ENCODE peak calls at places on chromosomes 12 and 14, in five cellular contexts. M is thoracic aorta, A is cardiac fibroblast, D is AG09309, P is cardiac muscle cell. I is an unnamed sample.

GRCh38 chr12:121996050-121996944 is 25.4 kb upstream of the BCL7A start:
- DNase-seq in D (no peak), A (no peak), P (no peak), M (no peak), I (peak)

GRCh38 chr14:23829736-23830474 is 123.7 kb upstream of the DHRS4 start:
- DNase-seq in A (peak), D (peak), M (peak), P (peak), I (peak)

GRCh38 chr12:58920102-58920955 is at the start of gene LRIG3:
- DNase-seq in A (peak), P (peak), D (peak), M (peak), I (peak)

GRCh38 chr12:108447168-108447840 is 67.8 kb upstream of the FICD start:
- DNase-seq in A (peak), M (no peak), P (peak), D (no peak), I (peak)

GRCh38 chr12:120239776-120240494 is 25.6 kb downstream of the PXN start:
- DNase-seq in P (no peak), D (no peak), M (no peak), A (no peak), I (no peak)

GRCh38 chr12:69019082-69019481 is 86.1 kb upstream of the CPM start:
- DNase-seq in A (no peak), M (no peak), D (no peak), P (no peak), I (no peak)

GRCh38 chr12:31322651-31323248 is 3.2 kb downstream of the SINHCAF start:
- DNase-seq in D (no peak), A (peak), M (no peak), P (peak), I (no peak)

GRCh38 chr14:66405158-66405557 is 81.0 kb upstream of the CCDC196 start:
- DNase-seq in M (no peak), A (peak), P (peak), D (no peak), I (no peak)

GRCh38 chr12:52211716-52212585 is 20.1 kb upstream of the KRT80 start:
- DNase-seq in P (no peak), D (no peak), M (no peak), A (no peak), I (no peak)

GRCh38 chr12:3602488-3602887 is 111.5 kb downstream of the PRMT8 start:
- DNase-seq in M (no peak), A (no peak), D (no peak), P (no peak), I (no peak)

GRCh38 chr12:115174928-115175327 is 491.0 kb upstream of the TBX3 start:
- DNase-seq in P (no peak), A (peak), M (no peak), D (no peak), I (no peak)

GRCh38 chr14:89613260-89614008 is 196.4 kb upstream of the FOXN3 start:
- DNase-seq in M (no peak), D (no peak), A (no peak), P (no peak), I (no peak)

GRCh38 chr14:51308872-51309271 is 68.8 kb downstream of the TMX1 start:
- DNase-seq in P (no peak), M (no peak), A (no peak), D (no peak), I (no peak)

GRCh38 chr12:22684526-22685118 is 59.7 kb downstream of the ETNK1 start:
- DNase-seq in P (peak), A (peak), D (no peak), M (no peak), I (peak)

GRCh38 chr12:93678779-93679178 is 1.6 kb downstream of the CRADD start:
- DNase-seq in M (no peak), D (no peak), P (no peak), A (no peak), I (no peak)
- H3K4me3 ChIP-seq in M (no peak), D (no peak), P (no peak), A (no peak), I (no peak)

DNA sequence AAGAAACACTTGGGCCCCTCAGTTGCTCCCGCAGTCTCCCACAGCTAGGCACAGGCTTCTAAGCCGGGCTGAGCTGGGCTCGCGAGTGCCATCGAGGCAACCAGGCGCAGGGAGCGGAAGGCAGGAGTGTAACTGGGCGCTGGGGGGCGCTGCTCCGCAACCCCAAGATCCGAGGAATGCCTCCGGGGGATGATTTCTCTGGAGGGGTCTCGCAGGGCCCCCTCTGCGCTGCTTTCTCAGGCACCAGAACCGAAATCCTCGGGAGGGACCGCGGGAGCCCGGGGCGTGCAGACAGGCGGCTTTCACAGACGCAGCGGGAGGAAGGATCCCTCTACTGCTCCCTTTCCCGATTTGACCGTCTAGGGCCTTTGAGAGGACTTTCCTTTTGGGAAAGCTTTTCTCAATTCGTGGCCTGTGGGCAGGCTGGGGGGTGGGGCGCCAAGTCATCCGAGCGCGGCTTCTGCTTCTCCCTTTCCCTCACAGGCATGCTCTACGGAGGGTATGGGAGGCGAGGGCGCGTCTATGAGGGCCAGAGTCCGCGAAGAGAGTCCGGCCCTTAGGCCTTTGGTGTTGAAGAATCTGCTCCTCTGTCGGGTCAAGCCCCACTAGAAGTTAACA is 4.3 kb upstream of the NKX2-1 start:
- DNase-seq in P (no peak), M (no peak), A (no peak), D (no peak), I (no peak)
- TF ChIP-seq CTCF in P (no peak), M (no peak), A (no peak), D (no peak), I (no peak)

GRCh38 chr12:104177663-104178501 is 37.7 kb upstream of the TXNRD1 start:
- DNase-seq in D (peak), P (peak), M (peak), A (peak), I (peak)
- H3K4me3 ChIP-seq in D (no peak), P (no peak), M (peak), A (no peak), I (no peak)

GRCh38 chr14:57962293-57962996 is 96.6 kb upstream of the SLC35F4 start:
- DNase-seq in M (no peak), P (no peak), D (no peak), A (no peak), I (no peak)
- TF ChIP-seq CTCF in M (no peak), P (no peak), D (no peak), A (no peak), I (no peak)

GRCh38 chr12:89208661-89209096 is 143.6 kb downstream of the DUSP6 start:
- DNase-seq in A (peak), D (no peak), P (peak), M (no peak), I (peak)
- H3K4me3 ChIP-seq in A (no peak), D (no peak), P (no peak), M (no peak), I (no peak)

GRCh38 chr14:64112859-64113258 is 181.3 kb downstream of the ESR2 start:
- DNase-seq in M (no peak), D (no peak), A (no peak), P (no peak), I (no peak)
- TF ChIP-seq CTCF in M (no peak), D (no peak), A (no peak), P (no peak), I (no peak)

DNA sequence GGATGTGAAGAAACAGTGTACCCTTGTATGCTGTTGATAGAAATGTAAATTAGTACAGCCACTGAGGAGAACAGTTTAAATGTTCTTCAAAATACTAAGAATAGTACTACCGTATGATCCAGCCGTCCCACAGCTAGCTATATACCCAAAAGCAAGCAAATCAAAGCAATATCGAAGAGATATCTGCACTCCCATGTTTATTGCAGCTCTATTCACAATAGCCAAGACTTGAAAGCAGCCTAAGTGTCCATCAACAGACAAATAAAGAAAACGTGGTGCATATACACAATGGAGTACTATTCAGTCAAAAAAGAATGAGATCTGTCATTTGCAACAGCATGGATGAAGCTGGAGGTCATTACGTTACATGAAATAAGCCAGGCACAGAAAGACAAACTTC is 88.5 kb upstream of the SLC38A4 start:
- DNase-seq in D (no peak), A (no peak), P (no peak), M (no peak), I (no peak)
- H3K4me3 ChIP-seq in D (no peak), A (no peak), P (no peak), M (no peak), I (no peak)